ENCODE peak calls at places on chromosome 15, in four cellular contexts. M, A, J and Q are unnamed samples.
A peak's percentile ranks its signal among the peaks of the same experiment; 100 is the strongest.

GRCh38 chr15:48963524-48964113 is at the start of gene SHC4:
- DNase-seq in M (peak; percentile 84), A (no peak), J (peak; percentile 51), Q (peak; percentile 87)

GRCh38 chr15:88243895-88244787 is 12.4 kb downstream of the NTRK3 start:
- DNase-seq in M (peak; percentile 36), A (no peak), J (no peak), Q (peak; percentile 32)

GRCh38 chr15:39191871-39192281 is 389.0 kb upstream of the THBS1 start:
- DNase-seq in M (peak; percentile 71), A (no peak), J (peak; percentile 59), Q (peak; percentile 84)

GRCh38 chr15:100720406-100720967 is 118.1 kb downstream of the ASB7 start:
- DNase-seq in M (no peak), A (no peak), J (no peak), Q (no peak)

GRCh38 chr15:39455502-39455991 is 125.3 kb upstream of the THBS1 start:
- DNase-seq in M (no peak), A (no peak), J (no peak), Q (no peak)

GRCh38 chr15:46703871-46704637 is 1013.3 kb upstream of the SEMA6D start:
- DNase-seq in M (no peak), A (no peak), J (no peak), Q (no peak)

GRCh38 chr15:68400066-68400456 is 31.9 kb downstream of the ITGA11 start:
- DNase-seq in M (no peak), A (no peak), J (no peak), Q (no peak)

GRCh38 chr15:52295421-52295991 is at the start of gene MYO5C:
- DNase-seq in M (peak; percentile 67), A (peak; percentile 7), J (no peak), Q (peak; percentile 29)

GRCh38 chr15:94026458-94026967 is 204.8 kb upstream of the MCTP2 start:
- DNase-seq in M (no peak), A (no peak), J (no peak), Q (no peak)

GRCh38 chr15:83999396-84000120 is 236.0 kb upstream of the GOLGA6L4 start:
- DNase-seq in M (peak; percentile 47), A (no peak), J (no peak), Q (peak; percentile 48)